ENCODE peak calls at places on chromosomes 1 and 21, in five cellular contexts. N is posterior cingulate gyrus, X is Daoy, T is cardiac fibroblast, M is pancreas. Y is an unnamed sample.

GRCh38 chr1:35640380-35641232 is 720 bp downstream of the PSMB2 start:
- DNase-seq in N (no peak), X (peak; percentile 14), T (peak; percentile 11), M (no peak), Y (no peak)

GRCh38 chr1:29389533-29390041 is 153.3 kb downstream of the PTPRU start:
- DNase-seq in N (no peak), X (no peak), T (no peak), M (no peak), Y (no peak)

GRCh38 chr1:6003568-6004411 is 11.6 kb upstream of the NPHP4 start:
- DNase-seq in N (peak; percentile 6), X (no peak), T (no peak), M (no peak), Y (no peak)

GRCh38 chr21:42476493-42477342 is 19.3 kb downstream of the RSPH1 start:
- DNase-seq in N (no peak), X (no peak), T (no peak), M (no peak), Y (no peak)

GRCh38 chr1:228377664-228378452 is 28.8 kb downstream of the TRIM11 start:
- DNase-seq in N (no peak), X (no peak), T (no peak), M (peak; percentile 38), Y (no peak)

GRCh38 chr1:162873671-162874666 is 13.0 kb upstream of the CCDC190 start:
- DNase-seq in N (no peak), X (peak; percentile 83), T (peak; percentile 97), M (no peak), Y (no peak)

GRCh38 chr21:36247316-36247715 is 72.7 kb upstream of the MORC3 start:
- DNase-seq in N (no peak), X (peak; percentile 21), T (peak; percentile 9), M (no peak), Y (no peak)

GRCh38 chr21:45981154-45981606 is 390 bp upstream of the COL6A1 start:
- DNase-seq in N (peak; percentile 55), X (peak; percentile 96), T (peak; percentile 88), M (peak; percentile 70), Y (peak; percentile 29)

GRCh38 chr1:176791911-176792310 is 328.9 kb downstream of the PAPPA2 start:
- DNase-seq in N (no peak), X (no peak), T (no peak), M (no peak), Y (no peak)

GRCh38 chr1:241775021-241775420 is 73.0 kb upstream of the EXO1 start:
- DNase-seq in N (no peak), X (no peak), T (no peak), M (no peak), Y (no peak)

GRCh38 chr1:155909894-155910293 is 1.3 kb downstream of the RIT1 start:
- DNase-seq in N (no peak), X (no peak), T (peak; percentile 70), M (no peak), Y (peak; percentile 4)

GRCh38 chr1:42172394-42173133 is 8.0 kb upstream of the GUCA2A start:
- DNase-seq in N (no peak), X (no peak), T (peak; percentile 8), M (peak; percentile 61), Y (no peak)

GRCh38 chr1:109793486-109794318 is 30.0 kb upstream of the EPS8L3 start:
- DNase-seq in N (peak; percentile 5), X (peak; percentile 97), T (peak; percentile 68), M (peak; percentile 37), Y (no peak)

GRCh38 chr1:26696645-26697440 is 1.0 kb downstream of the ARID1A start:
- DNase-seq in N (peak; percentile 39), X (peak; percentile 42), T (no peak), M (peak; percentile 43), Y (no peak)

GRCh38 chr21:41766051-41766882 is 585 bp downstream of the RIPK4 start:
- DNase-seq in N (no peak), X (no peak), T (no peak), M (no peak), Y (no peak)

GRCh38 chr1:160256396-160257046 is 5.8 kb downstream of the DCAF8 start:
- DNase-seq in N (no peak), X (peak; percentile 67), T (peak; percentile 77), M (no peak), Y (no peak)

GRCh38 chr21:46285761-46286667 is at the start of gene YBEY:
- DNase-seq in N (peak; percentile 88), X (peak; percentile 98), T (peak; percentile 93), M (peak; percentile 83), Y (peak; percentile 59)

GRCh38 chr1:54345116-54345515 is 61.1 kb downstream of the SSBP3 start:
- DNase-seq in N (no peak), X (no peak), T (no peak), M (no peak), Y (no peak)

GRCh38 chr21:15625363-15625762 is 104.4 kb upstream of the USP25 start:
- DNase-seq in N (no peak), X (no peak), T (no peak), M (no peak), Y (no peak)

GRCh38 chr1:238061967-238062613 is 171.4 kb upstream of the ZP4 start:
- DNase-seq in N (no peak), X (peak; percentile 44), T (no peak), M (no peak), Y (no peak)

GRCh38 chr1:243712890-243713425 is 137.1 kb downstream of the AKT3 start:
- DNase-seq in N (no peak), X (no peak), T (peak; percentile 37), M (no peak), Y (no peak)

GRCh38 chr1:107430540-107431228 is 289.8 kb downstream of the NTNG1 start:
- DNase-seq in N (peak; percentile 24), X (peak; percentile 37), T (peak; percentile 30), M (peak; percentile 31), Y (no peak)

GRCh38 chr1:33367488-33368405 is 46.8 kb upstream of the A3GALT2 start:
- DNase-seq in N (peak; percentile 93), X (peak; percentile 84), T (peak; percentile 86), M (peak; percentile 73), Y (peak; percentile 77)

GRCh38 chr1:50109647-50110075 is 941 bp downstream of the ELAVL4 start:
- DNase-seq in N (no peak), X (peak; percentile 37), T (no peak), M (no peak), Y (no peak)

GRCh38 chr1:100360790-100361232 is 8.5 kb downstream of the CDC14A start:
- DNase-seq in N (peak; percentile 24), X (peak; percentile 79), T (peak; percentile 42), M (no peak), Y (peak; percentile 11)

GRCh38 chr1:227994632-227995300 is 12.0 kb upstream of the WNT3A start:
- DNase-seq in N (no peak), X (no peak), T (no peak), M (no peak), Y (no peak)

GRCh38 chr1:76291737-76292136 is 217.2 kb downstream of the ST6GALNAC3 start:
- DNase-seq in N (no peak), X (no peak), T (no peak), M (no peak), Y (no peak)